ENCODE peak calls at places on chromosomes 12 and 14, in seven cellular contexts. P is stimulated activated CD4-positive, alpha-beta T cell treated with anti-CD3 and anti-CD28 coated beads, Interleukin-2, amount 100 ng/mL, for 48 hours; Y is MCF 10A; L is memory B cell; B is left ventricle myocardium superior; H is WERI-Rb-1; X is activated T-helper 9 cell treated with anti-CD3 and anti-CD28 coated beads, Interleukin-2, amount 50 U/mL, for 16 hours. S is an unnamed sample.

GRCh38 chr12:19075711-19076340 is 53.7 kb upstream of the PLEKHA5 start:
- DNase-seq in X (no peak), Y (no peak), P (no peak), H (no peak), B (no peak), L (no peak), S (no peak)

GRCh38 chr12:91380651-91381050 is 198.0 kb upstream of the DCN start:
- DNase-seq in B (no peak), L (no peak), Y (no peak), H (no peak), P (no peak), X (no peak), S (no peak)

GRCh38 chr14:72708708-72709475 is 185.0 kb downstream of the DPF3 start:
- DNase-seq in B (no peak), Y (peak), X (no peak), H (no peak), P (no peak), L (no peak), S (no peak)

GRCh38 chr14:34325493-34325892 is 136.5 kb downstream of the SPTSSA start:
- DNase-seq in L (no peak), X (no peak), H (no peak), Y (no peak), P (no peak), B (no peak), S (no peak)

GRCh38 chr12:62032838-62033237 is 227.4 kb upstream of the USP15 start:
- DNase-seq in H (no peak), P (no peak), X (no peak), Y (no peak), B (no peak), L (no peak), S (no peak)

GRCh38 chr12:98256830-98257229 is 258.6 kb upstream of the TMPO start:
- DNase-seq in P (no peak), B (no peak), X (no peak), Y (no peak), H (no peak), L (no peak), S (no peak)

GRCh38 chr12:58750484-58750883 is 169.8 kb downstream of the LRIG3 start:
- DNase-seq in X (no peak), L (no peak), Y (peak), H (no peak), B (no peak), P (no peak), S (no peak)

GRCh38 chr14:67331368-67332125 is 28.1 kb downstream of the ATP6V1D start:
- DNase-seq in Y (no peak), P (no peak), H (no peak), B (no peak), X (no peak), L (no peak), S (no peak)

GRCh38 chr12:132941336-132941954 is 14.7 kb downstream of the ZNF605 start:
- DNase-seq in L (no peak), Y (no peak), P (no peak), X (no peak), H (no peak), B (no peak), S (no peak)

GRCh38 chr12:48601013-48601756 is 31.3 kb upstream of the LALBA start:
- DNase-seq in H (no peak), P (no peak), L (no peak), X (no peak), Y (peak), B (no peak), S (no peak)

GRCh38 chr12:13094349-13094748 is 9.1 kb downstream of the GSG1 start:
- DNase-seq in P (no peak), X (no peak), H (peak), L (no peak), Y (peak), B (no peak), S (no peak)

GRCh38 chr14:23469906-23470403 is 452 bp downstream of the NGDN start:
- DNase-seq in P (no peak), B (no peak), L (no peak), Y (no peak), X (no peak), H (no peak), S (no peak)

GRCh38 chr12:47021298-47021697 is 58.1 kb upstream of the PCED1B start:
- DNase-seq in H (peak), X (no peak), L (peak), P (no peak), Y (peak), B (no peak), S (peak)

GRCh38 chr12:6233121-6233971 is 33.1 kb downstream of the CD9 start:
- DNase-seq in X (no peak), Y (no peak), B (no peak), H (no peak), P (no peak), L (no peak), S (no peak)

GRCh38 chr14:58298477-58298879 is at the start of gene ARID4A:
- DNase-seq in Y (no peak), H (peak), P (peak), X (peak), B (peak), L (no peak), S (peak)

GRCh38 chr12:54593135-54593534 is 4.7 kb upstream of the PPP1R1A start:
- DNase-seq in H (no peak), X (no peak), Y (no peak), P (no peak), L (no peak), B (no peak), S (no peak)

GRCh38 chr12:5561057-5561456 is 129.1 kb downstream of the NTF3 start:
- DNase-seq in Y (no peak), B (no peak), P (no peak), H (no peak), L (no peak), X (no peak), S (no peak)

GRCh38 chr14:81193924-81194633 is 26.7 kb downstream of the GTF2A1 start:
- DNase-seq in Y (no peak), P (no peak), X (no peak), B (no peak), L (no peak), H (no peak), S (no peak)

GRCh38 chr12:95151821-95152220 is 65.4 kb downstream of the FGD6 start:
- DNase-seq in X (no peak), Y (no peak), L (no peak), B (no peak), H (no peak), P (no peak), S (no peak)

GRCh38 chr12:117031843-117032592 is 67.2 kb downstream of the TESC start:
- DNase-seq in H (no peak), L (no peak), X (no peak), Y (no peak), P (no peak), B (no peak), S (no peak)

GRCh38 chr12:27966870-27967269 is 5.7 kb downstream of the PTHLH start:
- DNase-seq in X (no peak), H (no peak), Y (peak), B (no peak), P (no peak), L (no peak), S (no peak)

GRCh38 chr14:69667938-69668336 is 56.5 kb downstream of the SUSD6 start:
- DNase-seq in B (no peak), H (no peak), L (no peak), P (no peak), Y (no peak), X (no peak), S (no peak)

GRCh38 chr12:52873513-52873831 is 24.7 kb upstream of the KRT78 start:
- DNase-seq in Y (no peak), X (no peak), H (no peak), P (no peak), L (no peak), B (no peak), S (no peak)

GRCh38 chr12:12398026-12398859 is 41.4 kb downstream of the BORCS5 start:
- DNase-seq in X (no peak), Y (peak), B (peak), H (no peak), L (no peak), P (no peak), S (no peak)

GRCh38 chr12:99029502-99030271 is 384.6 kb downstream of the APAF1 start:
- DNase-seq in B (no peak), L (no peak), Y (no peak), P (no peak), X (no peak), H (no peak), S (no peak)

GRCh38 chr12:76026643-76027063 is 4.9 kb downstream of the PHLDA1 start:
- DNase-seq in X (no peak), P (no peak), B (no peak), H (no peak), L (no peak), Y (peak), S (no peak)

GRCh38 chr12:120283318-120283717 is 8.4 kb downstream of the RNU4-2 start:
- DNase-seq in B (no peak), X (no peak), Y (no peak), P (no peak), L (no peak), H (no peak), S (no peak)

GRCh38 chr12:124422142-124422569 is 127.3 kb downstream of the RFLNA start:
- DNase-seq in X (no peak), H (peak), P (no peak), Y (peak), L (no peak), B (no peak), S (no peak)

GRCh38 chr14:64387232-64387737 is 868 bp upstream of the MTHFD1 start:
- DNase-seq in P (no peak), L (no peak), Y (peak), X (no peak), B (no peak), H (no peak), S (no peak)

GRCh38 chr14:103727313-103728000 is 11.8 kb downstream of the ZFYVE21 start:
- DNase-seq in H (no peak), L (no peak), P (no peak), B (peak), X (no peak), Y (no peak), S (peak)